ENCODE peak calls at places on chromosomes 11 and 22, in eight cellular contexts. S is activated T-helper 9 cell treated with anti-CD3 and anti-CD28 coated beads, Interleukin-2, amount 50 U/mL, for 16 hours; H is fibroblast of the conjunctiva; V is activated CD4-positive, alpha-beta T cell treated with anti-CD3 and anti-CD28 coated beads for 36 hours; B is neuronal stem cell; D is left cardiac atrium; O is stimulated activated CD4-positive, alpha-beta T cell treated with anti-CD3 and anti-CD28 coated beads, Interleukin-12 subunit alpha, Interleukin-12 subunit beta, amount 100 ng/mL, for 24 hours; J is RWPE1. P is an unnamed sample.

GRCh38 chr11:64566042-64566914 is 24.7 kb upstream of the SLC22A12 start:
- DNase-seq in S (no peak), H (peak; percentile 70), V (peak; percentile 70), B (peak; percentile 72), D (peak; percentile 76), O (no peak), J (peak; percentile 90), P (peak; percentile 33)

GRCh38 chr11:14587203-14587602 is 56.4 kb upstream of the PDE3B start:
- DNase-seq in S (no peak), H (no peak), V (no peak), B (no peak), D (no peak), O (no peak), J (no peak), P (no peak)

GRCh38 chr11:105109855-105110750 is 29.5 kb downstream of the CARD18 start:
- DNase-seq in S (no peak), H (no peak), V (no peak), B (no peak), D (peak; percentile 22), O (no peak), J (no peak), P (no peak)

GRCh38 chr22:18005201-18005926 is 19.0 kb downstream of the MICAL3 start:
- DNase-seq in S (no peak), H (no peak), V (no peak), B (no peak), D (no peak), O (no peak), J (no peak), P (no peak)

GRCh38 chr22:46551996-46552395 is 14.6 kb upstream of the CELSR1 start:
- DNase-seq in S (no peak), H (no peak), V (no peak), B (no peak), D (peak; percentile 14), O (no peak), J (no peak), P (no peak)

GRCh38 chr11:71305451-71306125 is 53.2 kb upstream of the SHANK2 start:
- DNase-seq in S (no peak), H (no peak), V (no peak), B (no peak), D (no peak), O (no peak), J (no peak), P (no peak)

GRCh38 chr11:4636962-4637661 is at the start of gene OR51D1:
- DNase-seq in S (peak; percentile 44), H (peak; percentile 37), V (peak; percentile 84), B (peak; percentile 73), D (peak; percentile 66), O (peak; percentile 59), J (peak; percentile 61), P (peak; percentile 76)

GRCh38 chr11:46930089-46930488 is 6.5 kb upstream of the CSTPP1 start:
- DNase-seq in S (no peak), H (no peak), V (no peak), B (no peak), D (no peak), O (no peak), J (no peak), P (no peak)

GRCh38 chr11:9206496-9206895 is 58.7 kb downstream of the DENND5A start:
- DNase-seq in S (no peak), H (no peak), V (no peak), B (no peak), D (no peak), O (no peak), J (no peak), P (no peak)

GRCh38 chr11:45921561-45922424 is 663 bp upstream of the LARGE2 start:
- DNase-seq in S (no peak), H (no peak), V (no peak), B (peak; percentile 65), D (no peak), O (no peak), J (no peak), P (peak; percentile 32)

GRCh38 chr11:108224908-108225786 is 2.3 kb downstream of the ATM start:
- DNase-seq in S (peak; percentile 10), H (no peak), V (peak; percentile 58), B (no peak), D (no peak), O (no peak), J (no peak), P (no peak)

GRCh38 chr22:20159088-20159487 is 8.2 kb upstream of the CCDC188 start:
- DNase-seq in S (no peak), H (no peak), V (no peak), B (no peak), D (no peak), O (no peak), J (no peak), P (no peak)

GRCh38 chr11:119368121-119369034 is 13.1 kb downstream of the USP2 start:
- DNase-seq in S (no peak), H (peak; percentile 75), V (no peak), B (no peak), D (peak; percentile 70), O (no peak), J (peak; percentile 73), P (peak; percentile 90)

GRCh38 chr11:131042711-131043110 is 126.4 kb upstream of the SNX19 start:
- DNase-seq in S (no peak), H (no peak), V (no peak), B (no peak), D (no peak), O (no peak), J (no peak), P (no peak)

GRCh38 chr22:40418366-40419201 is 48.2 kb downstream of the SGSM3 start:
- DNase-seq in S (no peak), H (no peak), V (no peak), B (no peak), D (no peak), O (no peak), J (no peak), P (peak; percentile 63)

GRCh38 chr11:86116386-86116726 is 47.5 kb upstream of the PICALM start:
- DNase-seq in S (peak; percentile 14), H (no peak), V (peak; percentile 52), B (no peak), D (no peak), O (peak; percentile 26), J (peak; percentile 64), P (no peak)

GRCh38 chr11:37061426-37061825 is 463.4 kb upstream of the RAG2 start:
- DNase-seq in S (no peak), H (no peak), V (no peak), B (no peak), D (no peak), O (no peak), J (no peak), P (no peak)

GRCh38 chr22:17477401-17477833 is 85.9 kb upstream of the SLC25A18 start:
- DNase-seq in S (no peak), H (no peak), V (no peak), B (no peak), D (peak; percentile 61), O (no peak), J (no peak), P (no peak)

GRCh38 chr22:37972527-37972926 is 11.8 kb downstream of the SOX10 start:
- DNase-seq in S (no peak), H (no peak), V (no peak), B (no peak), D (no peak), O (no peak), J (no peak), P (no peak)

GRCh38 chr22:46356496-46357185 is 21.1 kb downstream of the TRMU start:
- DNase-seq in S (no peak), H (no peak), V (no peak), B (no peak), D (no peak), O (no peak), J (no peak), P (no peak)

GRCh38 chr11:128157423-128158298 is 429.7 kb downstream of the ETS1 start:
- DNase-seq in S (peak; percentile 15), H (peak; percentile 76), V (peak; percentile 68), B (peak; percentile 70), D (peak; percentile 29), O (peak; percentile 46), J (peak; percentile 49), P (no peak)

GRCh38 chr11:129317564-129317963 is 58.1 kb upstream of the BARX2 start:
- DNase-seq in S (no peak), H (no peak), V (no peak), B (no peak), D (no peak), O (no peak), J (peak; percentile 29), P (no peak)

GRCh38 chr11:75352417-75353206 is 1.2 kb upstream of the ARRB1 start:
- DNase-seq in S (no peak), H (no peak), V (peak; percentile 60), B (no peak), D (no peak), O (no peak), J (no peak), P (peak; percentile 78)

GRCh38 chr11:80241766-80242165 is 800.9 kb upstream of the TENM4 start:
- DNase-seq in S (no peak), H (no peak), V (no peak), B (no peak), D (no peak), O (no peak), J (peak; percentile 48), P (no peak)

GRCh38 chr22:20390394-20390907 is 3.5 kb upstream of the ZNF74 start:
- DNase-seq in S (no peak), H (no peak), V (no peak), B (no peak), D (no peak), O (no peak), J (no peak), P (no peak)

GRCh38 chr22:28440517-28441366 is 238.9 kb downstream of the TTC28 start:
- DNase-seq in S (no peak), H (peak; percentile 70), V (no peak), B (no peak), D (no peak), O (no peak), J (no peak), P (no peak)

GRCh38 chr11:112377946-112378345 is 117.3 kb upstream of the PLET1 start:
- DNase-seq in S (no peak), H (no peak), V (no peak), B (no peak), D (no peak), O (no peak), J (no peak), P (no peak)

GRCh38 chr11:62665630-62666258 is 632 bp downstream of the CSKMT start:
- DNase-seq in S (peak; percentile 48), H (no peak), V (peak; percentile 71), B (peak; percentile 43), D (peak; percentile 57), O (peak; percentile 46), J (peak; percentile 46), P (peak; percentile 69)

GRCh38 chr11:61602775-61603569 is 22.1 kb upstream of the SYT7 start:
- DNase-seq in S (no peak), H (peak; percentile 92), V (no peak), B (no peak), D (peak; percentile 84), O (no peak), J (peak; percentile 98), P (peak; percentile 80)

GRCh38 chr11:107562647-107563208 is 2.8 kb downstream of the ALKBH8 start:
- DNase-seq in S (no peak), H (peak; percentile 12), V (no peak), B (no peak), D (no peak), O (no peak), J (peak; percentile 81), P (no peak)

GRCh38 chr11:36009469-36009868 is 65.6 kb downstream of the LDLRAD3 start:
- DNase-seq in S (no peak), H (peak; percentile 54), V (no peak), B (no peak), D (no peak), O (no peak), J (peak; percentile 73), P (no peak)

GRCh38 chr22:43319661-43320486 is 23.3 kb downstream of the SCUBE1 start:
- DNase-seq in S (no peak), H (no peak), V (no peak), B (no peak), D (no peak), O (no peak), J (no peak), P (no peak)

GRCh38 chr22:47122441-47123000 is 360.1 kb downstream of the TBC1D22A start:
- DNase-seq in S (no peak), H (no peak), V (no peak), B (no peak), D (no peak), O (no peak), J (no peak), P (no peak)

P was measured in left ventricle myocardium superior.